ENCODE peak calls at places on chromosomes 6 and 20, in six cellular contexts. One of them, this sample, is unnamed.

GRCh38 chr6:69216127-69216526 is 580.7 kb downstream of the LMBRD1 start:
- DNase-seq in cardiac septum: no peak
- DNase-seq in psoas muscle: no peak
- DNase-seq in T-helper 2 cell: no peak
- DNase-seq in fibroblast of the conjunctiva: no peak
- DNase-seq in naive thymus-derived CD4-positive, alpha-beta T cell: no peak
- DNase-seq in this sample: no peak

GRCh38 chr20:16918366-16918765 is 170.2 kb downstream of the OTOR start:
- DNase-seq in T-helper 2 cell: no peak
- DNase-seq in psoas muscle: no peak
- DNase-seq in fibroblast of the conjunctiva: no peak
- DNase-seq in naive thymus-derived CD4-positive, alpha-beta T cell: no peak
- DNase-seq in cardiac septum: no peak
- DNase-seq in this sample: no peak

GRCh38 chr6:105469951-105470350 is 67.1 kb upstream of the PREP start:
- DNase-seq in T-helper 2 cell: no peak
- DNase-seq in fibroblast of the conjunctiva: no peak
- DNase-seq in cardiac septum: no peak
- DNase-seq in naive thymus-derived CD4-positive, alpha-beta T cell: no peak
- DNase-seq in psoas muscle: no peak
- DNase-seq in this sample: no peak

GRCh38 chr6:169204167-169204566 is 49.5 kb downstream of the THBS2 start:
- DNase-seq in psoas muscle: no peak
- DNase-seq in naive thymus-derived CD4-positive, alpha-beta T cell: no peak
- DNase-seq in fibroblast of the conjunctiva: no peak
- DNase-seq in cardiac septum: no peak
- DNase-seq in T-helper 2 cell: no peak
- DNase-seq in this sample: no peak

GRCh38 chr6:140809694-140810101 is 1323.0 kb upstream of the GJE1 start:
- DNase-seq in naive thymus-derived CD4-positive, alpha-beta T cell: no peak
- DNase-seq in cardiac septum: no peak
- DNase-seq in psoas muscle: no peak
- DNase-seq in fibroblast of the conjunctiva: no peak
- DNase-seq in T-helper 2 cell: no peak
- DNase-seq in this sample: peak; percentile 6

GRCh38 chr6:112799889-112800288 is 452.8 kb downstream of the RFPL4B start:
- DNase-seq in fibroblast of the conjunctiva: no peak
- DNase-seq in naive thymus-derived CD4-positive, alpha-beta T cell: no peak
- DNase-seq in cardiac septum: no peak
- DNase-seq in psoas muscle: no peak
- DNase-seq in T-helper 2 cell: no peak
- DNase-seq in this sample: no peak

GRCh38 chr6:162108041-162108440 is 619.5 kb downstream of the PRKN start:
- DNase-seq in cardiac septum: no peak
- DNase-seq in fibroblast of the conjunctiva: no peak
- DNase-seq in T-helper 2 cell: no peak
- DNase-seq in naive thymus-derived CD4-positive, alpha-beta T cell: no peak
- DNase-seq in psoas muscle: no peak
- DNase-seq in this sample: no peak

GRCh38 chr6:37696841-37697735 is 595 bp downstream of the MDGA1 start:
- DNase-seq in cardiac septum: no peak
- DNase-seq in psoas muscle: no peak
- DNase-seq in naive thymus-derived CD4-positive, alpha-beta T cell: peak; percentile 34
- DNase-seq in T-helper 2 cell: peak; percentile 22
- DNase-seq in fibroblast of the conjunctiva: no peak
- DNase-seq in this sample: peak; percentile 48

GRCh38 chr6:111725446-111726112 is 119.9 kb upstream of the TRAF3IP2 start:
- DNase-seq in cardiac septum: no peak
- DNase-seq in psoas muscle: no peak
- DNase-seq in fibroblast of the conjunctiva: no peak
- DNase-seq in naive thymus-derived CD4-positive, alpha-beta T cell: no peak
- DNase-seq in T-helper 2 cell: no peak
- DNase-seq in this sample: no peak

GRCh38 chr20:52212943-52213342 is 21.4 kb upstream of the ZFP64 start:
- DNase-seq in psoas muscle: no peak
- DNase-seq in cardiac septum: no peak
- DNase-seq in naive thymus-derived CD4-positive, alpha-beta T cell: no peak
- DNase-seq in T-helper 2 cell: no peak
- DNase-seq in fibroblast of the conjunctiva: no peak
- DNase-seq in this sample: no peak

GRCh38 chr6:30889921-30890645 is 5.8 kb downstream of the DDR1 start:
- DNase-seq in T-helper 2 cell: no peak
- DNase-seq in naive thymus-derived CD4-positive, alpha-beta T cell: no peak
- DNase-seq in cardiac septum: peak; percentile 51
- DNase-seq in fibroblast of the conjunctiva: no peak
- DNase-seq in psoas muscle: no peak
- DNase-seq in this sample: peak; percentile 34

This sample was measured in DND-41.